ENCODE peak calls at places on chromosome 22, in seven cellular contexts. D is dorsolateral prefrontal cortex, S is nephron progenitor cell, F is esophagus squamous epithelium, E is fibroblast of pulmonary artery, N is glutamatergic neuron, H is tibial artery. G is an unnamed sample.

GRCh38 chr22:24471570-24471969 is 23.6 kb upstream of the UPB1 start:
- DNase-seq in D (no peak), S (no peak), F (no peak), E (peak), N (no peak), H (peak), G (no peak)

GRCh38 chr22:17810570-17811116 is 36.4 kb upstream of the BID start:
- DNase-seq in D (no peak), S (no peak), F (no peak), E (no peak), N (no peak), H (no peak), G (no peak)

GRCh38 chr22:45254789-45255261 is 14.1 kb upstream of the KIAA0930 start:
- DNase-seq in D (no peak), S (no peak), F (no peak), E (no peak), N (no peak), H (no peak), G (no peak)

GRCh38 chr22:19179472-19180048 is 1.0 kb upstream of the SLC25A1 start:
- DNase-seq in D (peak), S (peak), F (no peak), E (peak), N (peak), H (peak), G (no peak)

GRCh38 chr22:29609139-29609538 is 5.7 kb downstream of the NF2 start:
- DNase-seq in D (no peak), S (no peak), F (no peak), E (no peak), N (no peak), H (no peak), G (no peak)

GRCh38 chr22:50530280-50530856 is 556 bp upstream of the TYMP start:
- DNase-seq in D (no peak), S (peak), F (no peak), E (peak), N (peak), H (peak), G (no peak)

GRCh38 chr22:17898375-17898774 is 124.1 kb upstream of the BID start:
- DNase-seq in D (no peak), S (no peak), F (no peak), E (no peak), N (no peak), H (no peak), G (no peak)

GRCh38 chr22:46150615-46151423 is 493 bp downstream of the PPARA start:
- DNase-seq in D (no peak), S (peak), F (no peak), E (no peak), N (peak), H (no peak), G (peak)

GRCh38 chr22:20205964-20206708 is 55.3 kb upstream of the CCDC188 start:
- DNase-seq in D (peak), S (no peak), F (no peak), E (peak), N (no peak), H (peak), G (no peak)

GRCh38 chr22:28994522-28994921 is 67.1 kb downstream of the C22orf31 start:
- DNase-seq in D (no peak), S (no peak), F (no peak), E (no peak), N (no peak), H (no peak), G (no peak)

GRCh38 chr22:39717099-39717498 is 146.5 kb downstream of the CACNA1I start:
- DNase-seq in D (peak), S (no peak), F (no peak), E (no peak), N (no peak), H (no peak), G (no peak)

GRCh38 chr22:28978158-28978557 is 83.5 kb downstream of the C22orf31 start:
- DNase-seq in D (peak), S (no peak), F (no peak), E (peak), N (no peak), H (no peak), G (no peak)

GRCh38 chr22:19800761-19801244 is 40.2 kb downstream of the TBX1 start:
- DNase-seq in D (no peak), S (no peak), F (no peak), E (peak), N (peak), H (no peak), G (no peak)

GRCh38 chr22:17237031-17237668 is 17.9 kb upstream of the ADA2 start:
- DNase-seq in D (no peak), S (no peak), F (no peak), E (no peak), N (no peak), H (no peak), G (no peak)

GRCh38 chr22:36682835-36683234 is 20.7 kb downstream of the CACNG2 start:
- DNase-seq in D (no peak), S (no peak), F (no peak), E (no peak), N (peak), H (no peak), G (no peak)

GRCh38 chr22:43449205-43449830 is 37.5 kb downstream of the MPPED1 start:
- DNase-seq in D (no peak), S (peak), F (no peak), E (no peak), N (no peak), H (no peak), G (no peak)

GRCh38 chr22:36808611-36809344 is 8.1 kb downstream of the PVALB start:
- DNase-seq in D (no peak), S (no peak), F (no peak), E (no peak), N (no peak), H (no peak), G (no peak)

GRCh38 chr22:46589141-46589748 is 30.9 kb upstream of the GRAMD4 start:
- DNase-seq in D (no peak), S (no peak), F (no peak), E (no peak), N (no peak), H (no peak), G (no peak)

GRCh38 chr22:23240639-23241389 is 60.5 kb downstream of the BCR start:
- DNase-seq in D (no peak), S (no peak), F (no peak), E (peak), N (no peak), H (no peak), G (no peak)

GRCh38 chr22:32794449-32795213 is 6.9 kb upstream of the TIMP3 start:
- DNase-seq in D (peak), S (no peak), F (no peak), E (no peak), N (no peak), H (no peak), G (no peak)
- TF ChIP-seq CTCF in D (peak), S (no peak), F (no peak), E (no peak), N (no peak), H (no peak), G (peak)

GRCh38 chr22:37930270-37930951 is 23.0 kb downstream of the C22orf23 start:
- DNase-seq in D (peak), S (no peak), F (no peak), E (peak), N (peak), H (no peak), G (no peak)
- TF ChIP-seq CTCF in D (peak), S (peak), F (peak), E (peak), N (no peak), H (peak), G (peak)

GRCh38 chr22:21652547-21653545 is 10.7 kb downstream of the SDF2L1 start:
- DNase-seq in D (no peak), S (peak), F (no peak), E (no peak), N (peak), H (no peak), G (no peak)
- TF ChIP-seq CTCF in D (no peak), S (no peak), F (no peak), E (no peak), N (no peak), H (no peak), G (peak)

GRCh38 chr22:48577014-48577690 is 1250.5 kb downstream of the BRD1 start:
- DNase-seq in D (no peak), S (no peak), F (no peak), E (no peak), N (peak), H (no peak), G (no peak)
- TF ChIP-seq CTCF in D (no peak), S (no peak), F (no peak), E (no peak), N (no peak), H (no peak), G (peak)

GRCh38 chr22:25880524-25880923 is 138.5 kb downstream of the MYO18B start:
- DNase-seq in D (no peak), S (no peak), F (no peak), E (no peak), N (no peak), H (no peak), G (no peak)
- TF ChIP-seq CTCF in D (no peak), S (no peak), F (no peak), E (no peak), N (no peak), H (no peak), G (peak)

DNA sequence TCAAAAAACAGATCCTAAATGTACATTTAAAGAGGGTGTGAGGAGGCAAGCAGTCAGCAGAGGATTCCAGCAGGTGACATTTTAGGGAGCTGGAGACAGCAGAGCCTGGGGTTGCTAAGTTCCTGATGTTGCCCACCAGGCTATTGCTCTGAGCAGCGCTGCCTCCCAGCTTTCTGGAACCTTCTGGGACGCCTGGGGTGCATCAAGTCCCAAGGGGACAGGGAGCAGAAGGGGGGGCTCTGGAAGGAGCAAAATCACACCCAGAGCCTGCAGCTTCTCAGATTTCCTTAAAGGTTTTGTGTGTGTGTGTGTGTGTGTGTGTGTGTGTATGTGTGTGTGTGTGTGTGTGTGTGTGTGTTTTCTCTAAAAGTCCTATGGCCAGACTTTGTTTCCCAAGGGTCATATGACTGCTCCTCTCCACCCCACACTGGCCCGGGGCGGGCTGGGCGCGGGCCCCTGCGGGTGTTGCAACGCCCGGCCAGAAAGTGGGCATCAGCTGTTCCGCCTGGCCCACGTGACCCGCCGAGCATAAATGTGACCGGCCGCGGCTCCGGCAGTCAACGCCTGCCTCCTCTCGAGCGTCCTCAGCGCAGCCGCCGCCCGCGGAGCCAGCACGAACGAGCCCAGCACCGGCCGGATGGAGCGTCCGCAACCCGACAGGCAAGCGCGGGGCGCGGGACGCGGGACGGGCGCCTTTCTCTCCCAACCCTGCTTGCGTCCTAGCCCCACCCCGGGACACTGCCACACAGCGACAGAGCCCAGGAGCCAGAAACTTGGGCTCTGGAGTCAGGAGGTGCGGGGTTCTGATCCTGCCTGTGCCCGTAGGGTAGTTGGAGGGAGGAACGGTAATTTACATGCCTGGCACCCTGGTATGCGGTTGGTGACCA is at the start of gene HMOX1:
- DNase-seq in D (peak), S (peak), F (peak), E (peak), N (peak), H (peak), G (peak)
- TF ChIP-seq CTCF in D (peak), S (no peak), F (no peak), E (no peak), N (no peak), H (peak), G (no peak)

G was measured in type B pancreatic cell.